ENCODE peak calls at places on chromosomes 16 and 17, in eight cellular contexts. One of them, this sample, is unnamed. For H3K4me1, the result is how much of the 10 kb centered on the place peaks cover.

GRCh38 chr17:44115585-44116415 is 7.6 kb downstream of the HDAC5 start:
- DNase-seq in sigmoid colon: no peak
- DNase-seq in endodermal cell: peak
- DNase-seq in PC-3: peak
- DNase-seq in colonic mucosa: no peak
- DNase-seq in spleen: no peak
- DNase-seq in prostate gland: no peak
- DNase-seq in stomach: no peak
- DNase-seq in this sample: no peak

GRCh38 chr17:50534222-50534978 is 1.9 kb downstream of the EPN3 start:
- DNase-seq in sigmoid colon: no peak
- DNase-seq in endodermal cell: peak
- DNase-seq in PC-3: peak
- DNase-seq in colonic mucosa: peak
- DNase-seq in spleen: no peak
- DNase-seq in prostate gland: peak
- DNase-seq in stomach: peak
- DNase-seq in this sample: no peak

GRCh38 chr16:85165781-85166180 is 53.5 kb upstream of the CIBAR2 start:
- DNase-seq in sigmoid colon: no peak
- DNase-seq in endodermal cell: no peak
- DNase-seq in PC-3: no peak
- DNase-seq in colonic mucosa: no peak
- DNase-seq in spleen: no peak
- DNase-seq in prostate gland: no peak
- DNase-seq in stomach: no peak
- DNase-seq in this sample: no peak

GRCh38 chr17:35241520-35241919 is 1.4 kb upstream of the SLFN5 start:
- DNase-seq in sigmoid colon: no peak
- DNase-seq in endodermal cell: peak
- DNase-seq in PC-3: no peak
- DNase-seq in colonic mucosa: no peak
- DNase-seq in spleen: peak
- DNase-seq in prostate gland: no peak
- DNase-seq in stomach: no peak
- DNase-seq in this sample: no peak

GRCh38 chr17:37490638-37491614 is 1.2 kb downstream of the DUSP14 start:
- DNase-seq in sigmoid colon: peak
- DNase-seq in endodermal cell: peak
- DNase-seq in PC-3: peak
- DNase-seq in colonic mucosa: peak
- DNase-seq in spleen: no peak
- DNase-seq in prostate gland: peak
- DNase-seq in stomach: no peak
- DNase-seq in this sample: no peak

GRCh38 chr16:78034530-78034929 is 12.2 kb downstream of the CLEC3A start:
- DNase-seq in sigmoid colon: no peak
- DNase-seq in endodermal cell: no peak
- DNase-seq in PC-3: no peak
- DNase-seq in colonic mucosa: no peak
- DNase-seq in spleen: no peak
- DNase-seq in prostate gland: peak
- DNase-seq in stomach: no peak
- DNase-seq in this sample: no peak

GRCh38 chr17:82702161-82702932 is 3.8 kb upstream of the RAB40B start:
- DNase-seq in sigmoid colon: no peak
- DNase-seq in endodermal cell: no peak
- DNase-seq in PC-3: no peak
- DNase-seq in colonic mucosa: peak
- DNase-seq in spleen: no peak
- DNase-seq in prostate gland: peak
- DNase-seq in stomach: no peak
- DNase-seq in this sample: no peak

GRCh38 chr17:1907216-1907631 is 77.4 kb downstream of the RPA1 start:
- DNase-seq in sigmoid colon: no peak
- DNase-seq in endodermal cell: no peak
- DNase-seq in PC-3: no peak
- DNase-seq in colonic mucosa: no peak
- DNase-seq in spleen: no peak
- DNase-seq in prostate gland: no peak
- DNase-seq in stomach: no peak
- DNase-seq in this sample: no peak

GRCh38 chr17:82056729-82057621 is 5.3 kb downstream of the GPS1 start:
- DNase-seq in sigmoid colon: no peak
- DNase-seq in endodermal cell: no peak
- DNase-seq in PC-3: no peak
- DNase-seq in colonic mucosa: no peak
- DNase-seq in spleen: peak
- DNase-seq in prostate gland: no peak
- DNase-seq in stomach: no peak
- DNase-seq in this sample: no peak

GRCh38 chr17:33451221-33451620 is 158.1 kb upstream of the ASIC2 start:
- DNase-seq in sigmoid colon: no peak
- DNase-seq in endodermal cell: peak
- DNase-seq in PC-3: no peak
- DNase-seq in colonic mucosa: no peak
- DNase-seq in spleen: no peak
- DNase-seq in prostate gland: no peak
- DNase-seq in stomach: no peak
- DNase-seq in this sample: no peak

GRCh38 chr16:24855678-24856077 is 9.9 kb downstream of the SLC5A11 start:
- DNase-seq in sigmoid colon: peak
- DNase-seq in endodermal cell: no peak
- DNase-seq in PC-3: peak
- DNase-seq in colonic mucosa: no peak
- DNase-seq in spleen: no peak
- DNase-seq in prostate gland: peak
- DNase-seq in stomach: no peak
- DNase-seq in this sample: no peak

GRCh38 chr17:76566988-76567431 is 18.6 kb downstream of the ST6GALNAC2 start:
- DNase-seq in sigmoid colon: no peak
- DNase-seq in endodermal cell: peak
- DNase-seq in PC-3: no peak
- DNase-seq in colonic mucosa: no peak
- DNase-seq in spleen: no peak
- DNase-seq in prostate gland: no peak
- DNase-seq in stomach: no peak
- DNase-seq in this sample: no peak

GRCh38 chr17:48236681-48237134 is 129.1 kb downstream of the SNX11 start:
- DNase-seq in sigmoid colon: no peak
- DNase-seq in endodermal cell: no peak
- DNase-seq in PC-3: peak
- DNase-seq in colonic mucosa: no peak
- DNase-seq in spleen: no peak
- DNase-seq in prostate gland: no peak
- DNase-seq in stomach: no peak
- DNase-seq in this sample: no peak

GRCh38 chr16:1708083-1708767 is 2.2 kb downstream of the MAPK8IP3 start:
- DNase-seq in sigmoid colon: no peak
- DNase-seq in endodermal cell: no peak
- DNase-seq in PC-3: no peak
- DNase-seq in colonic mucosa: no peak
- DNase-seq in spleen: peak
- DNase-seq in prostate gland: no peak
- DNase-seq in stomach: no peak
- DNase-seq in this sample: no peak

GRCh38 chr17:66008680-66009079 is 183.3 kb downstream of the CEP112 start:
- DNase-seq in sigmoid colon: no peak
- DNase-seq in endodermal cell: no peak
- DNase-seq in PC-3: no peak
- DNase-seq in colonic mucosa: no peak
- DNase-seq in spleen: no peak
- DNase-seq in prostate gland: no peak
- DNase-seq in stomach: no peak
- DNase-seq in this sample: no peak

GRCh38 chr17:2122641-2123302 is 67.9 kb downstream of the HIC1 start:
- DNase-seq in sigmoid colon: peak
- DNase-seq in endodermal cell: peak
- DNase-seq in PC-3: no peak
- DNase-seq in colonic mucosa: peak
- DNase-seq in spleen: peak
- DNase-seq in prostate gland: peak
- DNase-seq in stomach: peak
- DNase-seq in this sample: no peak

GRCh38 chr16:1526608-1527555 is 6.6 kb upstream of the TMEM204 start:
- DNase-seq in sigmoid colon: no peak
- DNase-seq in endodermal cell: no peak
- DNase-seq in PC-3: no peak
- DNase-seq in colonic mucosa: no peak
- DNase-seq in spleen: no peak
- DNase-seq in prostate gland: no peak
- DNase-seq in stomach: no peak
- DNase-seq in this sample: no peak

GRCh38 chr17:37847811-37848331 is 76.3 kb upstream of the TBC1D3K start:
- DNase-seq in sigmoid colon: no peak
- DNase-seq in endodermal cell: no peak
- DNase-seq in PC-3: no peak
- DNase-seq in colonic mucosa: no peak
- DNase-seq in spleen: no peak
- DNase-seq in prostate gland: no peak
- DNase-seq in stomach: no peak
- DNase-seq in this sample: no peak

GRCh38 chr16:84548971-84549844 is 44.7 kb upstream of the MEAK7 start:
- DNase-seq in sigmoid colon: no peak
- DNase-seq in endodermal cell: no peak
- DNase-seq in PC-3: no peak
- DNase-seq in colonic mucosa: no peak
- DNase-seq in spleen: peak
- DNase-seq in prostate gland: no peak
- DNase-seq in stomach: no peak
- DNase-seq in this sample: no peak

GRCh38 chr17:64128787-64129514 is 993 bp downstream of the ERN1 start:
- DNase-seq in sigmoid colon: peak
- DNase-seq in endodermal cell: no peak
- DNase-seq in PC-3: peak
- DNase-seq in colonic mucosa: peak
- DNase-seq in spleen: no peak
- DNase-seq in prostate gland: peak
- DNase-seq in stomach: peak
- DNase-seq in this sample: no peak

GRCh38 chr17:13346592-13346991 is 255.1 kb downstream of the HS3ST3A1 start:
- DNase-seq in sigmoid colon: no peak
- DNase-seq in endodermal cell: no peak
- DNase-seq in PC-3: no peak
- DNase-seq in colonic mucosa: no peak
- DNase-seq in spleen: no peak
- DNase-seq in prostate gland: no peak
- DNase-seq in stomach: no peak
- DNase-seq in this sample: no peak

GRCh38 chr17:13346996-13347762 is 254.6 kb downstream of the HS3ST3A1 start:
- DNase-seq in sigmoid colon: no peak
- DNase-seq in endodermal cell: no peak
- DNase-seq in PC-3: peak
- DNase-seq in colonic mucosa: no peak
- DNase-seq in spleen: no peak
- DNase-seq in prostate gland: no peak
- DNase-seq in stomach: no peak
- DNase-seq in this sample: no peak

GRCh38 chr17:13350466-13350865 is 251.3 kb downstream of the HS3ST3A1 start:
- DNase-seq in sigmoid colon: no peak
- DNase-seq in endodermal cell: no peak
- DNase-seq in PC-3: no peak
- DNase-seq in colonic mucosa: no peak
- DNase-seq in spleen: no peak
- DNase-seq in prostate gland: no peak
- DNase-seq in stomach: no peak
- DNase-seq in this sample: no peak

GRCh38 chr17:13351046-13351445 is 250.7 kb downstream of the HS3ST3A1 start:
- DNase-seq in sigmoid colon: no peak
- DNase-seq in endodermal cell: no peak
- DNase-seq in PC-3: peak
- DNase-seq in colonic mucosa: no peak
- DNase-seq in spleen: no peak
- DNase-seq in prostate gland: no peak
- DNase-seq in stomach: no peak
- DNase-seq in this sample: no peak

GRCh38 chr17:13346081-13346533 is 255.6 kb downstream of the HS3ST3A1 start:
- DNase-seq in sigmoid colon: no peak
- DNase-seq in endodermal cell: peak
- DNase-seq in PC-3: peak
- DNase-seq in colonic mucosa: no peak
- DNase-seq in spleen: no peak
- DNase-seq in prostate gland: no peak
- DNase-seq in stomach: no peak
- DNase-seq in this sample: no peak
- TF ChIP-seq CTCF in sigmoid colon: no peak
- TF ChIP-seq CTCF in endodermal cell: no peak
- TF ChIP-seq CTCF in PC-3: no peak
- TF ChIP-seq CTCF in colonic mucosa: no peak
- TF ChIP-seq CTCF in spleen: no peak
- TF ChIP-seq CTCF in prostate gland: no peak
- TF ChIP-seq CTCF in stomach: no peak
- TF ChIP-seq CTCF in this sample: no peak

GRCh38 chr16:31365131-31365865 is 10.3 kb downstream of the ITGAX start:
- DNase-seq in sigmoid colon: no peak
- DNase-seq in endodermal cell: no peak
- DNase-seq in PC-3: no peak
- DNase-seq in colonic mucosa: no peak
- DNase-seq in spleen: no peak
- DNase-seq in prostate gland: no peak
- DNase-seq in stomach: no peak
- DNase-seq in this sample: no peak
- H3K4me1 ChIP-seq in sigmoid colon: under half
- H3K4me1 ChIP-seq in endodermal cell: under half
- H3K4me1 ChIP-seq in PC-3: under half
- H3K4me1 ChIP-seq in colonic mucosa: under half
- H3K4me1 ChIP-seq in spleen: under half
- H3K4me1 ChIP-seq in prostate gland: under half
- H3K4me1 ChIP-seq in stomach: under half
- H3K4me1 ChIP-seq in this sample: under half

GRCh38 chr16:29842732-29843346 is 20.2 kb downstream of the CDIPT start:
- DNase-seq in sigmoid colon: no peak
- DNase-seq in endodermal cell: no peak
- DNase-seq in PC-3: no peak
- DNase-seq in colonic mucosa: no peak
- DNase-seq in spleen: no peak
- DNase-seq in prostate gland: no peak
- DNase-seq in stomach: no peak
- DNase-seq in this sample: no peak
- TF ChIP-seq CTCF in sigmoid colon: no peak
- TF ChIP-seq CTCF in endodermal cell: peak
- TF ChIP-seq CTCF in PC-3: no peak
- TF ChIP-seq CTCF in colonic mucosa: no peak
- TF ChIP-seq CTCF in spleen: no peak
- TF ChIP-seq CTCF in prostate gland: no peak
- TF ChIP-seq CTCF in stomach: no peak
- TF ChIP-seq CTCF in this sample: no peak

DNA sequence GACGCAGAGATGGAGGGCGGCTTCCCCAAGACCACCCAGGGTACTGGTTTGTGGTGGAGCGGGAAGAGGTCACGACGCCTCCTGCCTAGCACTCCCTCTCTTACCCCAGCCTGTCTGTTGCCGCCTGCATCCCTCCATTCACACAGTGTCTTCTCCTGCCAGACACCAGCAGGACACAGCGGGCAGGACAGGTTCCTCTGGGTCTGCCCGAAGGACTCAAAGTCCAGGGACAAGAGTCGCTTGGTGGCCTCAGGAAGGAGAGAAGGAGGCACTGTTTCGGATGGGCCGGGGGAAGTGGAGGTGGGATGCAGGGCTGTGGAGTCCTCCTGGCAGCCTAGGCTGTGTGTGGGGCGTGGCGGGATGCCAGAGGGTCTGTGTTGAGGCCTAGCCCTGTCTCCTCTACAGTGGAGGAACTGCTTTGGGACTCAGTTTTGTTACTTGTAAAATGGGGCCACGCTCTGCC is 19.6 kb upstream of the TNS4 start:
- DNase-seq in sigmoid colon: peak
- DNase-seq in endodermal cell: peak
- DNase-seq in PC-3: no peak
- DNase-seq in colonic mucosa: no peak
- DNase-seq in spleen: peak
- DNase-seq in prostate gland: no peak
- DNase-seq in stomach: no peak
- DNase-seq in this sample: no peak
- H3K4me1 ChIP-seq in sigmoid colon: under half
- H3K4me1 ChIP-seq in endodermal cell: under half
- H3K4me1 ChIP-seq in PC-3: half or more
- H3K4me1 ChIP-seq in colonic mucosa: under half
- H3K4me1 ChIP-seq in spleen: under half
- H3K4me1 ChIP-seq in prostate gland: under half
- H3K4me1 ChIP-seq in stomach: under half
- H3K4me1 ChIP-seq in this sample: half or more